ENCODE peak calls at places on chromosomes 16 and 17, in nine cellular contexts. C, R, Q, H, K, N, T, P and A are unnamed samples.

GRCh38 chr17:83014297-83014696 is 65.1 kb upstream of the METRNL start:
- DNase-seq in C (no peak), R (no peak), Q (no peak), H (no peak), K (no peak), N (no peak), T (no peak), P (no peak), A (no peak)

GRCh38 chr17:48970865-48971687 is 2.7 kb upstream of the GIP start:
- DNase-seq in C (no peak), R (no peak), Q (no peak), H (no peak), K (peak; percentile 30), N (no peak), T (no peak), P (no peak), A (no peak)

GRCh38 chr16:74455213-74455612 is 33.9 kb upstream of the CLEC18B start:
- DNase-seq in C (no peak), R (no peak), Q (no peak), H (no peak), K (no peak), N (no peak), T (peak; percentile 92), P (no peak), A (no peak)

GRCh38 chr16:71746442-71747046 is 22.0 kb upstream of the PHLPP2 start:
- DNase-seq in C (peak; percentile 38), R (peak; percentile 68), Q (no peak), H (peak; percentile 49), K (peak; percentile 47), N (no peak), T (peak; percentile 57), P (peak; percentile 9), A (no peak)

GRCh38 chr17:18877104-18877503 is 19.2 kb downstream of the PRPSAP2 start:
- DNase-seq in C (no peak), R (no peak), Q (no peak), H (no peak), K (no peak), N (no peak), T (peak; percentile 49), P (no peak), A (no peak)

GRCh38 chr16:50696575-50697420 is 3.4 kb downstream of the NOD2 start:
- DNase-seq in C (peak; percentile 24), R (peak; percentile 63), Q (peak; percentile 77), H (peak; percentile 46), K (no peak), N (no peak), T (peak; percentile 69), P (peak; percentile 50), A (no peak)

GRCh38 chr16:89892635-89893034 is 19.2 kb downstream of the TCF25 start:
- DNase-seq in C (no peak), R (no peak), Q (no peak), H (no peak), K (no peak), N (no peak), T (no peak), P (no peak), A (no peak)

GRCh38 chr16:51390877-51391276 is 239.8 kb upstream of the SALL1 start:
- DNase-seq in C (no peak), R (no peak), Q (no peak), H (no peak), K (peak; percentile 48), N (no peak), T (no peak), P (no peak), A (no peak)

GRCh38 chr17:62790554-62790953 is 17.6 kb downstream of the MARCHF10 start:
- DNase-seq in C (peak; percentile 87), R (no peak), Q (no peak), H (no peak), K (no peak), N (no peak), T (peak; percentile 91), P (no peak), A (no peak)

GRCh38 chr17:52828621-52829020 is 670.1 kb upstream of the CA10 start:
- DNase-seq in C (no peak), R (no peak), Q (no peak), H (no peak), K (no peak), N (no peak), T (no peak), P (no peak), A (no peak)

GRCh38 chr17:36928450-36929125 is 8.7 kb upstream of the LHX1 start:
- DNase-seq in C (no peak), R (no peak), Q (no peak), H (no peak), K (no peak), N (no peak), T (no peak), P (no peak), A (no peak)

GRCh38 chr16:30637952-30638351 is 12.8 kb upstream of the PRR14 start:
- DNase-seq in C (peak; percentile 76), R (peak; percentile 73), Q (no peak), H (peak; percentile 48), K (peak; percentile 47), N (peak; percentile 55), T (peak; percentile 49), P (no peak), A (no peak)

GRCh38 chr17:43987131-43988021 is 17.0 kb upstream of the NAGS start:
- DNase-seq in C (no peak), R (no peak), Q (no peak), H (no peak), K (no peak), N (no peak), T (no peak), P (no peak), A (no peak)